ENCODE peak calls at places on chromosomes 16 and 17, in seven cellular contexts. One of them, this sample, is unnamed.

GRCh38 chr17:74116087-74116717 is 87.3 kb upstream of the RPL38 start:
- DNase-seq in activated B cell treated with CpG ODN at 0.5 μM for 24 hours: no peak
- DNase-seq in heart right ventricle: no peak
- DNase-seq in dorsolateral prefrontal cortex: no peak
- DNase-seq in AG04449: no peak
- DNase-seq in cardiac fibroblast: no peak
- DNase-seq in endodermal cell: peak; percentile 91
- DNase-seq in this sample: no peak

GRCh38 chr16:48834576-48834975 is 224.6 kb upstream of the N4BP1 start:
- DNase-seq in activated B cell treated with CpG ODN at 0.5 μM for 24 hours: no peak
- DNase-seq in heart right ventricle: no peak
- DNase-seq in dorsolateral prefrontal cortex: no peak
- DNase-seq in AG04449: no peak
- DNase-seq in cardiac fibroblast: no peak
- DNase-seq in endodermal cell: peak; percentile 49
- DNase-seq in this sample: no peak

GRCh38 chr17:205817-206216 is 24.4 kb upstream of the DOC2B start:
- DNase-seq in activated B cell treated with CpG ODN at 0.5 μM for 24 hours: no peak
- DNase-seq in heart right ventricle: no peak
- DNase-seq in dorsolateral prefrontal cortex: no peak
- DNase-seq in AG04449: no peak
- DNase-seq in cardiac fibroblast: no peak
- DNase-seq in endodermal cell: no peak
- DNase-seq in this sample: no peak

GRCh38 chr17:72609501-72609900 is 483.0 kb downstream of the SLC39A11 start:
- DNase-seq in activated B cell treated with CpG ODN at 0.5 μM for 24 hours: no peak
- DNase-seq in heart right ventricle: no peak
- DNase-seq in dorsolateral prefrontal cortex: no peak
- DNase-seq in AG04449: no peak
- DNase-seq in cardiac fibroblast: no peak
- DNase-seq in endodermal cell: no peak
- DNase-seq in this sample: no peak

GRCh38 chr16:76235025-76235424 is 42.2 kb upstream of the CNTNAP4 start:
- DNase-seq in activated B cell treated with CpG ODN at 0.5 μM for 24 hours: no peak
- DNase-seq in heart right ventricle: no peak
- DNase-seq in dorsolateral prefrontal cortex: no peak
- DNase-seq in AG04449: no peak
- DNase-seq in cardiac fibroblast: no peak
- DNase-seq in endodermal cell: no peak
- DNase-seq in this sample: no peak

GRCh38 chr17:30246460-30246859 is 11.0 kb upstream of the SLC6A4 start:
- DNase-seq in activated B cell treated with CpG ODN at 0.5 μM for 24 hours: no peak
- DNase-seq in heart right ventricle: no peak
- DNase-seq in dorsolateral prefrontal cortex: no peak
- DNase-seq in AG04449: no peak
- DNase-seq in cardiac fibroblast: no peak
- DNase-seq in endodermal cell: no peak
- DNase-seq in this sample: no peak

GRCh38 chr17:47423406-47424295 is 99.9 kb downstream of the EFCAB13 start:
- DNase-seq in activated B cell treated with CpG ODN at 0.5 μM for 24 hours: peak; percentile 20
- DNase-seq in heart right ventricle: peak; percentile 14
- DNase-seq in dorsolateral prefrontal cortex: no peak
- DNase-seq in AG04449: no peak
- DNase-seq in cardiac fibroblast: no peak
- DNase-seq in endodermal cell: peak; percentile 87
- DNase-seq in this sample: peak; percentile 15

GRCh38 chr16:14015017-14015416 is 56.1 kb upstream of the MRTFB start:
- DNase-seq in activated B cell treated with CpG ODN at 0.5 μM for 24 hours: no peak
- DNase-seq in heart right ventricle: no peak
- DNase-seq in dorsolateral prefrontal cortex: no peak
- DNase-seq in AG04449: no peak
- DNase-seq in cardiac fibroblast: no peak
- DNase-seq in endodermal cell: peak; percentile 2
- DNase-seq in this sample: no peak

GRCh38 chr16:23852794-23853562 is 17.2 kb downstream of the PRKCB start:
- DNase-seq in activated B cell treated with CpG ODN at 0.5 μM for 24 hours: no peak
- DNase-seq in heart right ventricle: no peak
- DNase-seq in dorsolateral prefrontal cortex: no peak
- DNase-seq in AG04449: no peak
- DNase-seq in cardiac fibroblast: no peak
- DNase-seq in endodermal cell: no peak
- DNase-seq in this sample: no peak

GRCh38 chr16:15032547-15033308 is 23.1 kb downstream of the NTAN1 start:
- DNase-seq in activated B cell treated with CpG ODN at 0.5 μM for 24 hours: no peak
- DNase-seq in heart right ventricle: no peak
- DNase-seq in dorsolateral prefrontal cortex: no peak
- DNase-seq in AG04449: no peak
- DNase-seq in cardiac fibroblast: peak; percentile 51
- DNase-seq in endodermal cell: peak; percentile 13
- DNase-seq in this sample: no peak

GRCh38 chr17:56441331-56441730 is 152.2 kb upstream of the NOG start:
- DNase-seq in activated B cell treated with CpG ODN at 0.5 μM for 24 hours: no peak
- DNase-seq in heart right ventricle: no peak
- DNase-seq in dorsolateral prefrontal cortex: no peak
- DNase-seq in AG04449: peak; percentile 54
- DNase-seq in cardiac fibroblast: peak; percentile 21
- DNase-seq in endodermal cell: no peak
- DNase-seq in this sample: no peak

GRCh38 chr17:54353789-54354525 is 531.2 kb downstream of the KIF2B start:
- DNase-seq in activated B cell treated with CpG ODN at 0.5 μM for 24 hours: no peak
- DNase-seq in heart right ventricle: no peak
- DNase-seq in dorsolateral prefrontal cortex: no peak
- DNase-seq in AG04449: no peak
- DNase-seq in cardiac fibroblast: no peak
- DNase-seq in endodermal cell: no peak
- DNase-seq in this sample: no peak

GRCh38 chr16:50864386-50864785 is 122.5 kb downstream of the CYLD start:
- DNase-seq in activated B cell treated with CpG ODN at 0.5 μM for 24 hours: no peak
- DNase-seq in heart right ventricle: no peak
- DNase-seq in dorsolateral prefrontal cortex: no peak
- DNase-seq in AG04449: no peak
- DNase-seq in cardiac fibroblast: no peak
- DNase-seq in endodermal cell: no peak
- DNase-seq in this sample: no peak

GRCh38 chr16:15757630-15758251 is 99.1 kb downstream of the MYH11 start:
- DNase-seq in activated B cell treated with CpG ODN at 0.5 μM for 24 hours: no peak
- DNase-seq in heart right ventricle: no peak
- DNase-seq in dorsolateral prefrontal cortex: no peak
- DNase-seq in AG04449: no peak
- DNase-seq in cardiac fibroblast: no peak
- DNase-seq in endodermal cell: no peak
- DNase-seq in this sample: no peak

GRCh38 chr16:17229766-17230165 is 241.0 kb downstream of the XYLT1 start:
- DNase-seq in activated B cell treated with CpG ODN at 0.5 μM for 24 hours: no peak
- DNase-seq in heart right ventricle: no peak
- DNase-seq in dorsolateral prefrontal cortex: no peak
- DNase-seq in AG04449: no peak
- DNase-seq in cardiac fibroblast: no peak
- DNase-seq in endodermal cell: no peak
- DNase-seq in this sample: no peak

GRCh38 chr16:84307209-84307954 is 12.7 kb downstream of the WFDC1 start:
- DNase-seq in activated B cell treated with CpG ODN at 0.5 μM for 24 hours: no peak
- DNase-seq in heart right ventricle: no peak
- DNase-seq in dorsolateral prefrontal cortex: no peak
- DNase-seq in AG04449: no peak
- DNase-seq in cardiac fibroblast: no peak
- DNase-seq in endodermal cell: no peak
- DNase-seq in this sample: no peak

GRCh38 chr16:47565454-47565853 is 104.3 kb downstream of the PHKB start:
- DNase-seq in activated B cell treated with CpG ODN at 0.5 μM for 24 hours: no peak
- DNase-seq in heart right ventricle: peak; percentile 56
- DNase-seq in dorsolateral prefrontal cortex: peak; percentile 34
- DNase-seq in AG04449: no peak
- DNase-seq in cardiac fibroblast: peak; percentile 77
- DNase-seq in endodermal cell: no peak
- DNase-seq in this sample: no peak

GRCh38 chr16:67647681-67648080 is 2.7 kb downstream of the CARMIL2 start:
- DNase-seq in activated B cell treated with CpG ODN at 0.5 μM for 24 hours: no peak
- DNase-seq in heart right ventricle: no peak
- DNase-seq in dorsolateral prefrontal cortex: no peak
- DNase-seq in AG04449: no peak
- DNase-seq in cardiac fibroblast: no peak
- DNase-seq in endodermal cell: no peak
- DNase-seq in this sample: no peak

GRCh38 chr17:27631409-27631755 is 394 bp downstream of the LGALS9 start:
- DNase-seq in activated B cell treated with CpG ODN at 0.5 μM for 24 hours: no peak
- DNase-seq in heart right ventricle: no peak
- DNase-seq in dorsolateral prefrontal cortex: no peak
- DNase-seq in AG04449: no peak
- DNase-seq in cardiac fibroblast: no peak
- DNase-seq in endodermal cell: no peak
- DNase-seq in this sample: no peak

GRCh38 chr17:20992416-20992815 is 50.4 kb downstream of the USP22 start:
- DNase-seq in activated B cell treated with CpG ODN at 0.5 μM for 24 hours: no peak
- DNase-seq in heart right ventricle: no peak
- DNase-seq in dorsolateral prefrontal cortex: no peak
- DNase-seq in AG04449: no peak
- DNase-seq in cardiac fibroblast: no peak
- DNase-seq in endodermal cell: no peak
- DNase-seq in this sample: no peak

GRCh38 chr17:80673152-80673920 is 128.7 kb downstream of the RPTOR start:
- DNase-seq in activated B cell treated with CpG ODN at 0.5 μM for 24 hours: no peak
- DNase-seq in heart right ventricle: no peak
- DNase-seq in dorsolateral prefrontal cortex: no peak
- DNase-seq in AG04449: no peak
- DNase-seq in cardiac fibroblast: peak; percentile 32
- DNase-seq in endodermal cell: peak; percentile 45
- DNase-seq in this sample: no peak

GRCh38 chr17:14211778-14212177 is 24.9 kb downstream of the CDRT15 start:
- DNase-seq in activated B cell treated with CpG ODN at 0.5 μM for 24 hours: peak; percentile 21
- DNase-seq in heart right ventricle: peak; percentile 33
- DNase-seq in dorsolateral prefrontal cortex: no peak
- DNase-seq in AG04449: no peak
- DNase-seq in cardiac fibroblast: peak; percentile 16
- DNase-seq in endodermal cell: peak; percentile 78
- DNase-seq in this sample: peak; percentile 55

GRCh38 chr16:15949210-15950166 is at the start of gene ABCC1:
- DNase-seq in activated B cell treated with CpG ODN at 0.5 μM for 24 hours: peak; percentile 53
- DNase-seq in heart right ventricle: peak; percentile 56
- DNase-seq in dorsolateral prefrontal cortex: no peak
- DNase-seq in AG04449: no peak
- DNase-seq in cardiac fibroblast: peak; percentile 39
- DNase-seq in endodermal cell: peak; percentile 77
- DNase-seq in this sample: peak; percentile 63

GRCh38 chr16:82108774-82109173 is 61.2 kb downstream of the MPHOSPH6 start:
- DNase-seq in activated B cell treated with CpG ODN at 0.5 μM for 24 hours: no peak
- DNase-seq in heart right ventricle: no peak
- DNase-seq in dorsolateral prefrontal cortex: no peak
- DNase-seq in AG04449: no peak
- DNase-seq in cardiac fibroblast: no peak
- DNase-seq in endodermal cell: no peak
- DNase-seq in this sample: no peak

GRCh38 chr17:68740555-68741447 is 139.6 kb upstream of the FAM20A start:
- DNase-seq in activated B cell treated with CpG ODN at 0.5 μM for 24 hours: no peak
- DNase-seq in heart right ventricle: no peak
- DNase-seq in dorsolateral prefrontal cortex: no peak
- DNase-seq in AG04449: no peak
- DNase-seq in cardiac fibroblast: peak; percentile 6
- DNase-seq in endodermal cell: no peak
- DNase-seq in this sample: no peak
- TF ChIP-seq CTCF in activated B cell treated with CpG ODN at 0.5 μM for 24 hours: no peak
- TF ChIP-seq CTCF in heart right ventricle: no peak
- TF ChIP-seq CTCF in dorsolateral prefrontal cortex: no peak
- TF ChIP-seq CTCF in AG04449: no peak
- TF ChIP-seq CTCF in cardiac fibroblast: no peak
- TF ChIP-seq CTCF in endodermal cell: peak; percentile 47
- TF ChIP-seq CTCF in this sample: no peak

DNA sequence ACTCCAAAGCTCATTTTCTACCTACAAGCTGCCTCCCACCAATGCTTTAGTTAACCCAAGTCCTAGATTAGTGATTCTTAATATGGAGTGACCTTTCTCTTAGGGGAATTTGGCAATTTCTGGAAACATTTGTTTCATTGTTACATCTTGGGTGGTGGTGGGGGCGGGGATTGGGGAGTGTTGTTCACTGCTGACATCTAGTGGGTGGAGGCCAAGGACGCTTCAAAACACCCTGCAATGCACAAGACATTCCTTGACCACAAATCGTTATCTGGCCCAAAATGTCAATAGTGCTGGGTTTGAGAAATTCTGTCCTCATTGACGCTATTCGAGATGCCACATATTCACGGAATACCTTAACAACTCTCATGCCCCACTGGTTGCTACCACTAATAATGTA is 282.9 kb downstream of the RBFOX1 start:
- DNase-seq in activated B cell treated with CpG ODN at 0.5 μM for 24 hours: no peak
- DNase-seq in heart right ventricle: no peak
- DNase-seq in dorsolateral prefrontal cortex: no peak
- DNase-seq in AG04449: no peak
- DNase-seq in cardiac fibroblast: no peak
- DNase-seq in endodermal cell: no peak
- DNase-seq in this sample: no peak
- TF ChIP-seq CTCF in activated B cell treated with CpG ODN at 0.5 μM for 24 hours: no peak
- TF ChIP-seq CTCF in heart right ventricle: no peak
- TF ChIP-seq CTCF in dorsolateral prefrontal cortex: no peak
- TF ChIP-seq CTCF in AG04449: no peak
- TF ChIP-seq CTCF in cardiac fibroblast: no peak
- TF ChIP-seq CTCF in endodermal cell: peak; percentile 38
- TF ChIP-seq CTCF in this sample: no peak

GRCh38 chr17:35116845-35117244 is 2.8 kb downstream of the RAD51D start:
- DNase-seq in activated B cell treated with CpG ODN at 0.5 μM for 24 hours: no peak
- DNase-seq in heart right ventricle: no peak
- DNase-seq in dorsolateral prefrontal cortex: no peak
- DNase-seq in AG04449: no peak
- DNase-seq in cardiac fibroblast: no peak
- DNase-seq in endodermal cell: peak; percentile 77
- DNase-seq in this sample: no peak

GRCh38 chr17:35121315-35121714 is at the start of gene FNDC8:
- DNase-seq in activated B cell treated with CpG ODN at 0.5 μM for 24 hours: no peak
- DNase-seq in heart right ventricle: no peak
- DNase-seq in dorsolateral prefrontal cortex: no peak
- DNase-seq in AG04449: no peak
- DNase-seq in cardiac fibroblast: no peak
- DNase-seq in endodermal cell: no peak
- DNase-seq in this sample: no peak

GRCh38 chr17:35119370-35120185 is at the start of gene RAD51D:
- DNase-seq in activated B cell treated with CpG ODN at 0.5 μM for 24 hours: peak; percentile 88
- DNase-seq in heart right ventricle: peak; percentile 79
- DNase-seq in dorsolateral prefrontal cortex: peak; percentile 65
- DNase-seq in AG04449: no peak
- DNase-seq in cardiac fibroblast: peak; percentile 76
- DNase-seq in endodermal cell: peak; percentile 98
- DNase-seq in this sample: peak; percentile 84

GRCh38 chr17:35117984-35118383 is 1.7 kb downstream of the RAD51D start:
- DNase-seq in activated B cell treated with CpG ODN at 0.5 μM for 24 hours: no peak
- DNase-seq in heart right ventricle: no peak
- DNase-seq in dorsolateral prefrontal cortex: no peak
- DNase-seq in AG04449: no peak
- DNase-seq in cardiac fibroblast: peak; percentile 47
- DNase-seq in endodermal cell: no peak
- DNase-seq in this sample: no peak
- TF ChIP-seq CTCF in activated B cell treated with CpG ODN at 0.5 μM for 24 hours: no peak
- TF ChIP-seq CTCF in heart right ventricle: no peak
- TF ChIP-seq CTCF in dorsolateral prefrontal cortex: no peak
- TF ChIP-seq CTCF in AG04449: peak; percentile 31
- TF ChIP-seq CTCF in cardiac fibroblast: peak; percentile 25
- TF ChIP-seq CTCF in endodermal cell: peak; percentile 31
- TF ChIP-seq CTCF in this sample: no peak

DNA sequence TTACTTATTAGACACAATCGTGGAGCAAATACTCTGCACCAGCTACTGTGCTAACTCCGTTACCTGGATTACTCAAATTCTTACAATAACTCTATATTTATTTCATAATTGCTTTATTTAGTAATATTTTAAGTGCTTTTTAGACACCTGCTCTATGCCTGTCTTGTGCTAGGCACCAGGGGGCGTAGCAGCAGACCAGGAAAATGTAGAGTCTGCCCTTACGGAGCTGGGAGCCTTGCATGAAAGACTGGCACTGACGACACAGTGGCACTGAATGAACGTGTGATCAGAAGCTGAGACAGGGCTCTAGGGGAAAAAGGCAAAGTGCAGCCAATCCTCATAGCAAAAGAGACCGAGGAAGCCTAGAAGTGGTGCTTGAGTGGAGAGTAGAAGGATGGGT is 486.5 kb downstream of the CDH13 start:
- DNase-seq in activated B cell treated with CpG ODN at 0.5 μM for 24 hours: no peak
- DNase-seq in heart right ventricle: no peak
- DNase-seq in dorsolateral prefrontal cortex: peak; percentile 47
- DNase-seq in AG04449: no peak
- DNase-seq in cardiac fibroblast: peak; percentile 43
- DNase-seq in endodermal cell: peak; percentile 79
- DNase-seq in this sample: no peak
- TF ChIP-seq CTCF in activated B cell treated with CpG ODN at 0.5 μM for 24 hours: no peak
- TF ChIP-seq CTCF in heart right ventricle: no peak
- TF ChIP-seq CTCF in dorsolateral prefrontal cortex: peak; percentile 59
- TF ChIP-seq CTCF in AG04449: peak; percentile 56
- TF ChIP-seq CTCF in cardiac fibroblast: peak; percentile 66
- TF ChIP-seq CTCF in endodermal cell: peak; percentile 93
- TF ChIP-seq CTCF in this sample: peak; percentile 44

This sample was measured in natural killer cell.